ENCODE peak calls at places on chromosome 19, in nine cellular contexts. N is heart right ventricle; S is H9; G is AG04450; H is endothelial cell of umbilical vein; L is IMR-90; O is glutamatergic neuron; V is Calu3; I is CD4-positive, alpha-beta T cell. W is an unnamed sample.

GRCh38 chr19:32773126-32773525 is 53.6 kb downstream of the TDRD12 start:
- DNase-seq in N (no peak), S (no peak), G (no peak), H (no peak), L (no peak), O (no peak), V (no peak), I (no peak), W (no peak)

GRCh38 chr19:13644648-13645047 is 119.7 kb upstream of the MRI1 start:
- DNase-seq in N (no peak), S (no peak), G (no peak), H (no peak), L (no peak), O (no peak), V (no peak), I (no peak), W (no peak)

GRCh38 chr19:6677924-6678689 is 8.1 kb upstream of the TNFSF14 start:
- DNase-seq in N (peak), S (peak), G (no peak), H (no peak), L (no peak), O (peak), V (no peak), I (no peak), W (no peak)

GRCh38 chr19:33841685-33842084 is 45.0 kb downstream of the KCTD15 start:
- DNase-seq in N (no peak), S (no peak), G (no peak), H (no peak), L (no peak), O (no peak), V (no peak), I (no peak), W (no peak)

GRCh38 chr19:54388001-54388802 is 23.5 kb upstream of the LAIR1 start:
- DNase-seq in N (no peak), S (no peak), G (no peak), H (peak), L (no peak), O (no peak), V (peak), I (peak), W (no peak)

GRCh38 chr19:6423499-6424189 is 967 bp downstream of the KHSRP start:
- DNase-seq in N (no peak), S (peak), G (no peak), H (peak), L (peak), O (peak), V (peak), I (no peak), W (no peak)

GRCh38 chr19:5534787-5535586 is 32.8 kb downstream of the TINCR start:
- DNase-seq in N (no peak), S (peak), G (no peak), H (no peak), L (peak), O (peak), V (peak), I (no peak), W (no peak)

GRCh38 chr19:16074488-16075365 is 1.6 kb upstream of the TPM4 start:
- DNase-seq in N (no peak), S (no peak), G (no peak), H (no peak), L (no peak), O (no peak), V (no peak), I (no peak), W (peak)

GRCh38 chr19:52691737-52692136 is 43.1 kb downstream of the ZNF611 start:
- DNase-seq in N (no peak), S (no peak), G (no peak), H (no peak), L (no peak), O (peak), V (no peak), I (no peak), W (no peak)

GRCh38 chr19:40249201-40249600 is 22.7 kb upstream of the CCNP start:
- DNase-seq in N (no peak), S (no peak), G (no peak), H (no peak), L (no peak), O (no peak), V (no peak), I (no peak), W (no peak)

GRCh38 chr19:1889907-1890306 is 4.6 kb upstream of the ABHD17A start:
- DNase-seq in N (no peak), S (no peak), G (no peak), H (no peak), L (no peak), O (no peak), V (no peak), I (no peak), W (no peak)
- TF ChIP-seq CTCF in N (no peak), S (no peak), G (no peak), H (no peak), L (no peak), O (no peak), V (no peak), I (no peak), W (no peak)

DNA sequence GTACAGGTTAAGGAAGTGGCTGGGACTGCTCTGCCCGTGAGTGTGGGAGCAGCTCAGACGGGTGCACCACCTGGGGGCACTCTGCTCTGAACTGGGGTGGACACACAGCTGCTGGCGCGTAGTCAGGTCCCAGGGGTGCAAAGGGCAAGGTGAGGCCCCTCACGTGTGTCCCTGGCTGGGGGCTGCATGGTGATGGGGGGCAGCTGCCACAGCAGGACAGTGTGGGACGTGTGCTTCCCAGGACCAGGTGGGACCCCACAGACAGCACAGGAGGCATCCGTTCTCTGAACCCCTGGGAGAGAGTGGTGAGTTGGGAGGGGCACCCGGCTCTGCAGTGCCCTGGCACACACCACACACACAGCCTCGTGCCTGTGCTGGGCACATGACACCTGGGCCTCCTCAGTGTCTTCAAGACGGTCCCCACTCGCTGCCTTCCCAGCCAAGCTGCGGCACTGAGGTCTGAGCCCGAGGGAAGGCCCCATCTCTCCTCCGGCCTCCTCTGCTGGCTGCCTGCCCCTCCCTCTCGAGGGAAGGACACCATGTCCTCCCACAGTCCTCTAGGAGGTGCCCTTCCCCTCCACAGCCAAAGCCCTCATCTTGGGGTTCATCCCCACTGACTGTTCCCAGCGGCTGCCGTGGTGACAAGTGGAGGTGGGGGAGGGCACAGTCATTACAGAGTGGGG is 24.7 kb downstream of the CILP2 start:
- DNase-seq in N (no peak), S (no peak), G (no peak), H (no peak), L (no peak), O (no peak), V (no peak), I (no peak), W (no peak)
- TF ChIP-seq CTCF in N (no peak), S (peak), G (no peak), H (no peak), L (no peak), O (no peak), V (no peak), I (peak), W (peak)

DNA sequence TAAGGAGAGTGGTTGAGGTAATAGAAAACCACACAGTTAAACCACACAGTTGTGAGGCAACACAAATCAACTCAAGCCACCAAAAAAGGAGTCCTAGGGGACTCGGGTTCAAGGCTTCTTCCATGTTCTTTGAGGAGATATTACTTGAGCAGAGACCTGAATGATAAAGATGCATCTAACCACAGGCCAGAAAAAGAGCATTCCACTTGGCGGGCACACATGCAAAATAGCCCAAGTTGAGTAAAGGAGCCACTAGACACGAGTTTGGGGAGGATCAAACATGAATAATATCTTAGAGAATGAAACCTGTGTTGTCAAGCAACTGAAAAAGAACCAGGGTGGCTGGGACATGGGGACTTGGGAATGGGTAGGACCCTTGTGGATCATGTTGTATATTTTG is 30.2 kb downstream of the NLRP4 start:
- DNase-seq in N (no peak), S (no peak), G (no peak), H (no peak), L (no peak), O (no peak), V (no peak), I (no peak), W (no peak)
- TF ChIP-seq CTCF in N (no peak), S (no peak), G (no peak), H (no peak), L (no peak), O (no peak), V (no peak), I (no peak), W (no peak)

GRCh38 chr19:43913383-43913782 is 21.7 kb downstream of the ZNF45 start:
- DNase-seq in N (no peak), S (no peak), G (no peak), H (no peak), L (no peak), O (no peak), V (no peak), I (no peak), W (no peak)
- TF ChIP-seq CTCF in N (no peak), S (no peak), G (no peak), H (no peak), L (no peak), O (no peak), V (no peak), I (no peak), W (no peak)